ENCODE peak calls at places on chromosome 18, in four cellular contexts. One of them, this sample, is unnamed.

GRCh38 chr18:57146956-57147636 is at the start of gene BOD1L2:
- DNase-seq in H1: no peak
- DNase-seq in GM12878: no peak
- DNase-seq in HepG2: no peak
- DNase-seq in this sample: no peak

GRCh38 chr18:27778441-27778840 is 398.5 kb downstream of the CDH2 start:
- DNase-seq in HepG2: no peak
- DNase-seq in GM12878: no peak
- DNase-seq in H1: no peak
- DNase-seq in this sample: no peak

GRCh38 chr18:57223160-57223870 is 76.4 kb downstream of the BOD1L2 start:
- DNase-seq in H1: no peak
- DNase-seq in GM12878: no peak
- DNase-seq in HepG2: no peak
- DNase-seq in this sample: no peak

GRCh38 chr18:3689091-3689490 is 239.1 kb downstream of the TGIF1 start:
- DNase-seq in GM12878: no peak
- DNase-seq in H1: no peak
- DNase-seq in HepG2: no peak
- DNase-seq in this sample: no peak

GRCh38 chr18:21439453-21439852 is 161.1 kb downstream of the ESCO1 start:
- DNase-seq in GM12878: no peak
- DNase-seq in HepG2: peak; percentile 15
- DNase-seq in H1: no peak
- DNase-seq in this sample: no peak

GRCh38 chr18:58005885-58006523 is 38.0 kb upstream of the NEDD4L start:
- DNase-seq in H1: no peak
- DNase-seq in GM12878: no peak
- DNase-seq in HepG2: no peak
- DNase-seq in this sample: no peak

GRCh38 chr18:74292541-74292858 is 737 bp upstream of the CYB5A start:
- DNase-seq in GM12878: no peak
- DNase-seq in H1: no peak
- DNase-seq in HepG2: no peak
- DNase-seq in this sample: no peak

GRCh38 chr18:55657572-55658331 is 69.8 kb upstream of the TCF4 start:
- DNase-seq in H1: no peak
- DNase-seq in GM12878: no peak
- DNase-seq in HepG2: no peak
- DNase-seq in this sample: no peak

GRCh38 chr18:11906926-11907874 is 917 bp downstream of the MPPE1 start:
- DNase-seq in HepG2: no peak
- DNase-seq in GM12878: no peak
- DNase-seq in H1: no peak
- DNase-seq in this sample: no peak

GRCh38 chr18:53018791-53019190 is 678.8 kb downstream of the DCC start:
- DNase-seq in GM12878: no peak
- DNase-seq in HepG2: no peak
- DNase-seq in H1: no peak
- DNase-seq in this sample: peak; percentile 6

GRCh38 chr18:12946549-12947354 is 1.1 kb upstream of the SEH1L start:
- DNase-seq in H1: no peak
- DNase-seq in GM12878: no peak
- DNase-seq in HepG2: peak; percentile 93
- DNase-seq in this sample: peak; percentile 32

GRCh38 chr18:52422985-52423601 is 83.1 kb downstream of the DCC start:
- DNase-seq in GM12878: no peak
- DNase-seq in HepG2: no peak
- DNase-seq in H1: no peak
- DNase-seq in this sample: no peak

GRCh38 chr18:76801567-76802505 is 20.5 kb upstream of the ZNF236 start:
- DNase-seq in H1: no peak
- DNase-seq in GM12878: no peak
- DNase-seq in HepG2: peak; percentile 24
- DNase-seq in this sample: no peak

GRCh38 chr18:69708844-69709243 is 238.8 kb downstream of the CD226 start:
- DNase-seq in HepG2: no peak
- DNase-seq in GM12878: no peak
- DNase-seq in H1: no peak
- DNase-seq in this sample: no peak

GRCh38 chr18:2223859-2224258 is 347.4 kb downstream of the METTL4 start:
- DNase-seq in H1: no peak
- DNase-seq in HepG2: peak; percentile 11
- DNase-seq in GM12878: no peak
- DNase-seq in this sample: no peak

GRCh38 chr18:46574000-46574739 is 82.8 kb downstream of the LOXHD1 start:
- DNase-seq in HepG2: no peak
- DNase-seq in GM12878: peak; percentile 21
- DNase-seq in H1: no peak
- DNase-seq in this sample: no peak

GRCh38 chr18:23619388-23619873 is 33.1 kb upstream of the NPC1 start:
- DNase-seq in HepG2: no peak
- DNase-seq in GM12878: no peak
- DNase-seq in H1: no peak
- DNase-seq in this sample: peak; percentile 9

GRCh38 chr18:57088883-57089282 is 58.0 kb upstream of the BOD1L2 start:
- DNase-seq in H1: no peak
- DNase-seq in HepG2: no peak
- DNase-seq in GM12878: no peak
- DNase-seq in this sample: no peak

GRCh38 chr18:48136544-48137353 is 206.3 kb upstream of the SMAD2 start:
- DNase-seq in GM12878: no peak
- DNase-seq in H1: no peak
- DNase-seq in HepG2: no peak
- DNase-seq in this sample: no peak

GRCh38 chr18:25787281-25787680 is 303.1 kb downstream of the SS18 start:
- DNase-seq in GM12878: no peak
- DNase-seq in H1: no peak
- DNase-seq in HepG2: no peak
- DNase-seq in this sample: no peak

GRCh38 chr18:25230658-25231326 is 121.2 kb downstream of the ZNF521 start:
- DNase-seq in HepG2: no peak
- DNase-seq in GM12878: no peak
- DNase-seq in H1: no peak
- DNase-seq in this sample: no peak

GRCh38 chr18:56235061-56235772 is 403.2 kb downstream of the TXNL1 start:
- DNase-seq in H1: no peak
- DNase-seq in GM12878: no peak
- DNase-seq in HepG2: no peak
- DNase-seq in this sample: no peak

GRCh38 chr18:48869591-48869990 is 81.2 kb downstream of the SMAD7 start:
- DNase-seq in GM12878: no peak
- DNase-seq in HepG2: no peak
- DNase-seq in H1: no peak
- DNase-seq in this sample: no peak

GRCh38 chr18:3585656-3586509 is 135.9 kb downstream of the TGIF1 start:
- DNase-seq in H1: peak; percentile 63
- DNase-seq in GM12878: no peak
- DNase-seq in HepG2: peak; percentile 92
- DNase-seq in this sample: peak; percentile 77

GRCh38 chr18:52409732-52410131 is 69.7 kb downstream of the DCC start:
- DNase-seq in HepG2: peak; percentile 12
- DNase-seq in H1: no peak
- DNase-seq in GM12878: peak; percentile 40
- DNase-seq in this sample: no peak

GRCh38 chr18:9380571-9381390 is 46.2 kb downstream of the TWSG1 start:
- DNase-seq in H1: no peak
- DNase-seq in GM12878: no peak
- DNase-seq in HepG2: no peak
- DNase-seq in this sample: no peak

GRCh38 chr18:50073319-50073718 is 121.6 kb downstream of the MYO5B start:
- DNase-seq in GM12878: no peak
- DNase-seq in HepG2: no peak
- DNase-seq in H1: no peak
- DNase-seq in this sample: no peak
- H3K4me3 ChIP-seq in GM12878: no peak overlapping the region
- H3K4me3 ChIP-seq in HepG2: no peak overlapping the region
- H3K4me3 ChIP-seq in H1: no peak overlapping the region
- H3K4me3 ChIP-seq in this sample: no peak overlapping the region

DNA sequence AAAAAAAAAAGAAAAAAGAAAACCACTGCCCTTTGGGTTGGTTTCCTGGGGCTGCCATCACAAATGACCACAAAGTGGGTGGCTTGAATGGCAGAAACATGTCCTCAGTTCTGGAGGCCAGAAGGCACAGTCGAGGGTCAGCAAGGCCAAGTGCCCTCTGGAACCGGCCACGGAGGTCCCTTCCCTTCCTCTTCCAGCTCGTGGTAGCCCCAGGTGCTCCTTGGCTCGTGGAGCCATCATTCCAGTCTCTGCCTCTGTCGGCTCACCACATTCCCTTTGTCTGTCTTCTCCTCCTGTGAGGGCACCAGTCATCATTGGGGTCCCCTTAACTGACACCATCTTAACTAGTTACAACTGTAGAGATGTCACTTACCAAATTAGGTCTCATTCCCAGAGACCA is 8.5 kb upstream of the NFATC1 start:
- DNase-seq in HepG2: no peak
- DNase-seq in GM12878: no peak
- DNase-seq in H1: no peak
- DNase-seq in this sample: no peak
- TF ChIP-seq SUZ12 in HepG2: no peak
- TF ChIP-seq SUZ12 in GM12878: no peak
- TF ChIP-seq SUZ12 in H1: no peak
- TF ChIP-seq SUZ12 in this sample: no peak

GRCh38 chr18:36771246-36771645 is 57.6 kb downstream of the TPGS2 start:
- DNase-seq in HepG2: no peak
- DNase-seq in H1: no peak
- DNase-seq in GM12878: no peak
- DNase-seq in this sample: no peak
- H3K9ac ChIP-seq in HepG2: no peak overlapping the region
- H3K9ac ChIP-seq in H1: no peak overlapping the region
- H3K9ac ChIP-seq in GM12878: no peak overlapping the region
- H3K9ac ChIP-seq in this sample: no peak overlapping the region

DNA sequence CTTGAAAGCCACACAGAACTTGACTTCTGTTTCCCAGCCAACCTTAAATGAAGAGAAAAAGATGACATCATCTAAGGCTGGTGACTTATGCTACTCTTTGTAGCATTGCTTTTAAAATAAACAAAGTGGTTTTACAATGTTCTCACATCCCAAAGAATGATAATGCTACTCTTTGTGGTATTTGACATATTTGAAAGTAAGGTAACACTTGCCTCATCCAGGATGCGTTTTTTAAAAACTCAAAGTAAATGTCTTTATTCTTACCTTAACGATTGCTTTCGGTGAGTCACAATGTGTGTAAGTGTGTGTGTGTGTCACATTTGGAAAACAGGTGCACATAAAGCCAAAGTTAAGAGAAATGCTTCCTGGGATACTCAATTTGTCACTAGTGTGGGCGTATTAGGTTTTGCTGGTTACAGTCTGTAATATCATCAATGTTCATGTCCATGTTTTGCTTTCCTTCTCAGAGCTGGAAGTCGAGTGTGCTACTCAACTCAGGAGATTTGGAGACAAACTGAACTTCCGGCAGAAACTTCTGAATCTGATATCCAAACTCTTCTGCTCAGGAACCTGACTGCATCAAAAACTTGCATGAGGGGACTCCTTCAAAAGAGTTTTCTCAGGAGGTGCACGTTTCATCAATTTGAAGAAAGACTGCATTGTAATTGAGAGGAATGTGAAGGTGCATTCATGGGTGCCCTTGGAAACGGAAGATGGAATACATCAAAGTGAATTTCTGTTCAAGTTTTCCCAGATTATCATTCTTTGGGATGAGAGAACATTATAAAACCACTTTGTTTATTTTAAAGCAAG is 2.6 kb downstream of the PMAIP1 start:
- DNase-seq in H1: no peak
- DNase-seq in GM12878: no peak
- DNase-seq in HepG2: no peak
- DNase-seq in this sample: no peak
- H3K4me3 ChIP-seq in H1: peak overlapping the region; percentile 67
- H3K4me3 ChIP-seq in GM12878: peak overlapping the region; percentile 84
- H3K4me3 ChIP-seq in HepG2: no peak overlapping the region
- H3K4me3 ChIP-seq in this sample: peak overlapping the region; percentile 83

GRCh38 chr18:41845563-41845962 is 109.5 kb upstream of the PIK3C3 start:
- DNase-seq in H1: no peak
- DNase-seq in HepG2: no peak
- DNase-seq in GM12878: no peak
- DNase-seq in this sample: no peak

GRCh38 chr18:41849632-41850031 is 105.4 kb upstream of the PIK3C3 start:
- DNase-seq in HepG2: no peak
- DNase-seq in GM12878: no peak
- DNase-seq in H1: no peak
- DNase-seq in this sample: no peak

GRCh38 chr18:41853280-41853679 is 101.8 kb upstream of the PIK3C3 start:
- DNase-seq in GM12878: no peak
- DNase-seq in HepG2: no peak
- DNase-seq in H1: no peak
- DNase-seq in this sample: no peak

GRCh38 chr18:41850781-41851180 is 104.3 kb upstream of the PIK3C3 start:
- DNase-seq in HepG2: no peak
- DNase-seq in GM12878: no peak
- DNase-seq in H1: no peak
- DNase-seq in this sample: no peak
- TF ChIP-seq SUZ12 in HepG2: no peak
- TF ChIP-seq SUZ12 in GM12878: no peak
- TF ChIP-seq SUZ12 in H1: no peak
- TF ChIP-seq SUZ12 in this sample: no peak

This sample was measured in NT2/D1.